ENCODE peak calls at places on chromosomes 13 and 19, in four cellular contexts. K, X, A and H are unnamed samples.

GRCh38 chr19:49301165-49301865 is 23.7 kb downstream of the SLC6A16 start:
- DNase-seq in K (peak), A (peak), X (peak), H (peak)

GRCh38 chr13:30409911-30410704 is 12.2 kb upstream of the UBE2L5 start:
- DNase-seq in A (no peak), X (no peak), K (no peak), H (no peak)

GRCh38 chr13:22121340-22121739 is 450.5 kb downstream of the FGF9 start:
- DNase-seq in A (no peak), K (no peak), X (no peak), H (no peak)

GRCh38 chr19:10389863-10390262 is 9.5 kb upstream of the TYK2 start:
- DNase-seq in X (no peak), A (no peak), K (peak), H (peak)

GRCh38 chr13:89627991-89628390 is 1719.5 kb upstream of the MIR17HG start:
- DNase-seq in X (no peak), K (no peak), A (no peak), H (no peak)

GRCh38 chr13:23557043-23557442 is 13.2 kb upstream of the TNFRSF19 start:
- DNase-seq in A (no peak), K (no peak), X (no peak), H (no peak)

GRCh38 chr13:94280357-94280756 is 199.1 kb downstream of the DCT start:
- DNase-seq in A (no peak), K (no peak), X (no peak), H (no peak)

GRCh38 chr13:106133025-106133424 is 402.4 kb downstream of the EFNB2 start:
- DNase-seq in K (no peak), X (no peak), A (no peak), H (no peak)

GRCh38 chr19:51688665-51689571 is 4.2 kb upstream of the SPACA6 start:
- DNase-seq in A (peak), K (peak), X (peak), H (peak)

GRCh38 chr19:27753622-27754021 is 1459.3 kb downstream of the UQCRFS1 start:
- DNase-seq in K (no peak), X (no peak), A (no peak), H (no peak)

GRCh38 chr19:6970478-6970877 is 50.8 kb downstream of the MBD3L2B start:
- DNase-seq in K (no peak), A (no peak), X (no peak), H (peak)

GRCh38 chr13:40993987-40994386 is 25.1 kb downstream of the ELF1 start:
- DNase-seq in X (peak), A (no peak), K (no peak), H (no peak)

GRCh38 chr19:43533546-43534304 is 737 bp downstream of the ZNF575 start:
- DNase-seq in A (peak), K (peak), X (peak), H (peak)

GRCh38 chr13:43023244-43023931 is at the start of gene DNAJC15:
- DNase-seq in K (peak), X (peak), A (peak), H (no peak)

GRCh38 chr13:51557423-51557822 is 26.8 kb upstream of the WDFY2 start:
- DNase-seq in A (no peak), X (no peak), K (no peak), H (no peak)

GRCh38 chr19:51055866-51056265 is 9.0 kb downstream of the KLK13 start:
- DNase-seq in K (no peak), X (no peak), A (no peak), H (no peak)

GRCh38 chr13:50573046-50573445 is 270.4 kb downstream of the DLEU7 start:
- DNase-seq in A (no peak), K (no peak), X (no peak), H (no peak)

GRCh38 chr19:20999731-21000352 is 20.6 kb upstream of the ZNF430 start:
- DNase-seq in X (peak), K (peak), A (peak), H (peak)

GRCh38 chr13:72839831-72840426 is 58.0 kb downstream of the PIBF1 start:
- DNase-seq in K (peak), X (peak), A (no peak), H (peak)

GRCh38 chr19:15680923-15681322 is 8.0 kb downstream of the CYP4F12 start:
- DNase-seq in X (no peak), K (no peak), A (no peak), H (no peak)

GRCh38 chr13:92436927-92437326 is 789.7 kb upstream of the GPC6 start:
- DNase-seq in A (no peak), X (no peak), K (no peak), H (no peak)

GRCh38 chr13:76019421-76020044 is 383.4 kb downstream of the LMO7 start:
- DNase-seq in A (peak), X (no peak), K (peak), H (peak)

GRCh38 chr13:39417131-39417530 is 185.9 kb downstream of the LHFPL6 start:
- DNase-seq in X (no peak), A (no peak), K (no peak), H (peak)

GRCh38 chr19:3817761-3818160 is 31.6 kb upstream of the MATK start:
- DNase-seq in A (no peak), K (no peak), X (no peak), H (no peak)

GRCh38 chr19:55486971-55487883 is 1.0 kb upstream of the SSC5D start:
- DNase-seq in X (no peak), K (no peak), A (no peak), H (peak)

GRCh38 chr19:7973883-7974282 is 30.4 kb upstream of the TIMM44 start:
- DNase-seq in X (no peak), K (no peak), A (peak), H (no peak)

GRCh38 chr19:7540761-7541480 is 5.4 kb downstream of the PNPLA6 start:
- DNase-seq in A (no peak), X (no peak), K (no peak), H (peak)

GRCh38 chr19:1768248-1768647 is 14.9 kb downstream of the ONECUT3 start:
- DNase-seq in A (no peak), K (peak), X (no peak), H (peak)
- TF ChIP-seq CTCF in A (no peak), K (peak), X (no peak), H (peak)

GRCh38 chr19:17512574-17512939 is 1.1 kb downstream of the PGLS start:
- DNase-seq in A (no peak), K (no peak), X (no peak), H (no peak)

GRCh38 chr19:17510220-17510993 is 1.0 kb upstream of the PGLS start:
- DNase-seq in X (no peak), K (no peak), A (no peak), H (no peak)

GRCh38 chr19:17513801-17514200 is 2.4 kb downstream of the PGLS start:
- DNase-seq in K (no peak), A (no peak), X (no peak), H (no peak)

GRCh38 chr19:17515408-17516149 is 4.1 kb downstream of the PGLS start:
- DNase-seq in A (no peak), K (no peak), X (no peak), H (no peak)

GRCh38 chr19:17511724-17512573 is 500 bp downstream of the PGLS start:
- DNase-seq in K (peak), X (peak), A (peak), H (peak)
- TF ChIP-seq CTCF in K (peak), X (no peak), A (no peak), H (peak)

GRCh38 chr19:18928018-18928805 is 8.7 kb downstream of the DDX49 start:
- DNase-seq in A (no peak), K (no peak), X (no peak), H (no peak)

GRCh38 chr19:18932216-18932841 is 8.7 kb downstream of the HOMER3 start:
- DNase-seq in A (peak), K (peak), X (peak), H (peak)

GRCh38 chr19:18929311-18929710 is 9.8 kb downstream of the DDX49 start:
- DNase-seq in A (no peak), X (no peak), K (no peak), H (no peak)

GRCh38 chr19:18933297-18933696 is 7.7 kb downstream of the HOMER3 start:
- DNase-seq in K (no peak), X (no peak), A (no peak), H (no peak)

DNA sequence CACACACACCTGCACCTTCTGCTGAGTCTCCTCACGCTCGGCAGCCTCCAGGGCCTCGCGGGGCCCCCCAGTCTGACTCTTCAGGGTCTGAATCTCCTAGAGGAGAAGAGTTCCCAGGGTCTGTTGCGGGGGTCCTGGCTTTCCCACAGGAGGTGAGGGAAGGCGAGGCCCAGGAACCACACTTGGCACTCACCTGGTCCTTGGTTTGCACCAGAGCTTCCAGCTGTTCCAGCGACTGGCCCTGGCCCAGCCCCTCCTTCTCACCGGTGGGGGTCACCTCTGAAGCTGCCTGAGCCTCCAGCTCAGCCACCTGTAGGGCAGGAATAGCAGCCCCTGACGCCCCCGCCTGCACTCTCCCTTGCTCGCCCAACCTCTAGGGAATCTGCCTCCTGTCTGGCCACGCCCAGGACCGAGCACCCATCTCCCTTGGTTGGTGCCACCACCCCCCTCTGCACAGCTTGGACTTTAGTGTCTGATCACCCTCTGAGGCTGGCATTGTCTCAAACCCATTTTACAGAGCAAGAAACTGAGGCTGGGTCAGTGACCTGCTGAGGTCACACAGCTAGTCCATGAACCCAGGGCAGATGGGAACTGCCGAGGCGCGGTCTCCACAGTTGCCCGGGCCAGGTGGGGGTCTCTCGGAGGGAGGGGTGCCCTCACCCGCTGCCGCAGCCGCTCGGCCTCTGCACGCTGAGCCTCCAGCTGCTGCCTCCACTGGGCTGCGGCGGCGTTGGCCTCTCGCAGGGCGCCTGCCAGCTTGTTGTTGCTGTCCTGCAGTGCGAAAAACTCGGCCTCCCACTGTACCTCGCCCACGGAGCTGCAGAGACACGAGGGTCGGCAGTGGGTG is 9.5 kb downstream of the HOMER3 start:
- DNase-seq in K (no peak), X (no peak), A (no peak), H (no peak)
- TF ChIP-seq CTCF in K (no peak), X (no peak), A (no peak), H (no peak)

GRCh38 chr13:33723772-33724435 is 94.0 kb upstream of the RFC3 start:
- DNase-seq in X (peak), K (peak), A (peak), H (peak)

GRCh38 chr13:33722216-33722900 is 95.6 kb upstream of the RFC3 start:
- DNase-seq in A (no peak), X (no peak), K (no peak), H (no peak)

GRCh38 chr13:33725340-33725739 is 92.6 kb upstream of the RFC3 start:
- DNase-seq in K (no peak), X (peak), A (no peak), H (no peak)

GRCh38 chr13:33721719-33722118 is 96.2 kb upstream of the RFC3 start:
- DNase-seq in K (no peak), A (no peak), X (no peak), H (no peak)

DNA sequence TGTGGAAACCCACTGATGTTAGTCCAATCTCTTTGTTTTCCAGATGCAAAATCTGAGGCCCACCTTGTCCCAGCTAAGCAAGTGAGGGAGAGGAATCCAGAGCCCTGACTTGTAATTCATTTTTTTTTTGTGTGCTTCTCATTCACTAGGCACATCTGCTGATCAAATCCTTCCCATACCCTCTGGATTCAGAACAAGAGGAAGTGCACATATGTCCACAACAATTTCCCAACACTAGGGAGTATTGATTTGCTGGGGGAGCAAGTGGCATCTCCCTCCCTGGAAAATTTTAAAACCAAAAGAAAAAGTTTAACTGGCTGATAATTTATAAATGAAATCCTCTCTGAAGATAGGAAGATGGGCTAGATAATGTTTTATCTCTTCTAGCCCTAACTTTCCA is 94.6 kb upstream of the RFC3 start:
- DNase-seq in K (no peak), A (no peak), X (no peak), H (no peak)
- TF ChIP-seq CTCF in K (no peak), A (no peak), X (no peak), H (no peak)

GRCh38 chr13:99033814-99034213 is 56.0 kb upstream of the DOCK9 start:
- DNase-seq in X (no peak), K (no peak), A (no peak), H (no peak)
- TF ChIP-seq CTCF in X (peak), K (peak), A (peak), H (peak)

GRCh38 chr19:12610540-12611360 is at the start of the genes ZNF490 and ZNF791:
- DNase-seq in K (peak), A (peak), X (peak), H (peak)
- TF ChIP-seq CTCF in K (no peak), A (no peak), X (no peak), H (peak)

DNA sequence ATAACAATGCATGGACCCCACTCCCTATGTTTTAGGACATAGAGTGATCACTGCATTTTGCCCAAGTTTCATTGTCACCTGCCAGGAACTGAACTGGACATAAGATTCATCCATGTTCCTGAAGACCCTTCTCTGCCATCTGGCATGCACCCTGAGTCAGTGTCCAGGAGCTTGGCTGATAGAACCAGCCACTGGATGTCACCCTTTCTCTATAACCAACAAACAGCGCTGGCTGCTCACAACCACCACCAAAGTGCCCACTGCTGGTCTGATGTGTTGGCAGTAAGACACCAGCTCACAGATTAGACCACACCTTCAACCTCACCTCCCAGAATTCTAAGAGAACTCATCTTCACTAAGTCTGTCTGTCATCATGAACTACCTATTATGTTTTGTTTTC is 333.4 kb downstream of the ITGBL1 start:
- DNase-seq in A (peak), X (no peak), K (peak), H (peak)
- TF ChIP-seq CTCF in A (no peak), X (no peak), K (peak), H (peak)